ENCODE peak calls at places on chromosomes 13 and 19, in seven cellular contexts. Q, L, V, Z, E, M and S are unnamed samples.

GRCh38 chr13:106145997-106146864 is 389.2 kb downstream of the EFNB2 start:
- DNase-seq in Q (no peak), L (no peak), V (no peak), Z (no peak), E (peak), M (no peak), S (no peak)

GRCh38 chr19:46369817-46370216 is 22.9 kb downstream of the PPP5C start:
- DNase-seq in Q (no peak), L (no peak), V (no peak), Z (no peak), E (peak), M (no peak), S (no peak)

GRCh38 chr13:49320975-49321374 is 73.2 kb downstream of the CDADC1 start:
- DNase-seq in Q (no peak), L (no peak), V (no peak), Z (no peak), E (no peak), M (no peak), S (no peak)

GRCh38 chr19:19361075-19361594 is 40.5 kb downstream of the MAU2 start:
- DNase-seq in Q (peak), L (peak), V (peak), Z (peak), E (peak), M (peak), S (peak)

GRCh38 chr13:51887441-51887840 is 25.7 kb downstream of the CCDC70 start:
- DNase-seq in Q (no peak), L (no peak), V (no peak), Z (no peak), E (peak), M (no peak), S (no peak)

GRCh38 chr19:2150794-2151338 is 500 bp downstream of the AP3D1 start:
- DNase-seq in Q (no peak), L (peak), V (no peak), Z (peak), E (no peak), M (no peak), S (no peak)

GRCh38 chr19:56837892-56838679 is 2.4 kb downstream of the PEG3 start:
- DNase-seq in Q (no peak), L (no peak), V (no peak), Z (peak), E (no peak), M (peak), S (no peak)

GRCh38 chr13:27952931-27953670 is 16.0 kb downstream of the CDX2 start:
- DNase-seq in Q (no peak), L (no peak), V (no peak), Z (no peak), E (no peak), M (no peak), S (no peak)

GRCh38 chr19:38715540-38715939 is 28.7 kb downstream of the CAPN12 start:
- DNase-seq in Q (no peak), L (no peak), V (no peak), Z (no peak), E (no peak), M (no peak), S (no peak)

GRCh38 chr19:495440-496332 is 600 bp upstream of the MADCAM1 start:
- DNase-seq in Q (peak), L (peak), V (peak), Z (no peak), E (no peak), M (peak), S (no peak)